ENCODE peak calls at places on chromosomes 11 and 22, in seven cellular contexts. N is cardiac fibroblast; L is stimulated activated CD4-positive, alpha-beta T cell treated with anti-CD3 and anti-CD28 coated beads, Interleukin-15, amount 100 ng/mL, for 48 hours; C is mesendoderm; K is aorta; O is KBM-7; D is anterior cingulate cortex. T is an unnamed sample.

GRCh38 chr22:49735411-49736311 is 92.0 kb downstream of the BRD1 start:
- DNase-seq in N (no peak), L (no peak), C (peak), K (no peak), O (peak), D (no peak), T (no peak)

GRCh38 chr11:44986315-44986714 is 35.6 kb upstream of the TP53I11 start:
- DNase-seq in N (no peak), L (no peak), C (no peak), K (no peak), O (no peak), D (no peak), T (peak)

GRCh38 chr11:24421766-24422165 is 75.1 kb upstream of the LUZP2 start:
- DNase-seq in N (no peak), L (no peak), C (peak), K (no peak), O (no peak), D (no peak), T (no peak)

GRCh38 chr11:47545298-47545697 is 7.6 kb downstream of the CELF1 start:
- DNase-seq in N (no peak), L (no peak), C (no peak), K (no peak), O (no peak), D (no peak), T (no peak)

GRCh38 chr11:95692526-95693270 is 96.9 kb downstream of the FAM76B start:
- DNase-seq in N (peak), L (no peak), C (no peak), K (no peak), O (no peak), D (no peak), T (no peak)

GRCh38 chr11:41954034-41954433 is 494.6 kb upstream of the LRRC4C start:
- DNase-seq in N (peak), L (no peak), C (no peak), K (no peak), O (no peak), D (no peak), T (no peak)

GRCh38 chr11:66616379-66617147 is at the start of gene RBM14:
- DNase-seq in N (peak), L (peak), C (peak), K (peak), O (peak), D (peak), T (peak)

GRCh38 chr11:69245491-69246345 is 48.2 kb upstream of the MYEOV start:
- DNase-seq in N (no peak), L (no peak), C (no peak), K (peak), O (no peak), D (no peak), T (no peak)

GRCh38 chr22:39491696-39492095 is 10.4 kb upstream of the MIEF1 start:
- DNase-seq in N (no peak), L (no peak), C (no peak), K (no peak), O (no peak), D (no peak), T (no peak)

GRCh38 chr11:75443043-75443442 is 10.0 kb upstream of the KLHL35 start:
- DNase-seq in N (no peak), L (no peak), C (no peak), K (no peak), O (no peak), D (no peak), T (no peak)

GRCh38 chr11:75503531-75504099 is 22.1 kb downstream of the GDPD5 start:
- DNase-seq in N (no peak), L (no peak), C (no peak), K (no peak), O (no peak), D (no peak), T (no peak)

GRCh38 chr11:45852018-45852711 is 4.9 kb downstream of the CRY2 start:
- DNase-seq in N (no peak), L (no peak), C (peak), K (no peak), O (no peak), D (peak), T (peak)

GRCh38 chr11:17915500-17916143 is 97.2 kb downstream of the SERGEF start:
- DNase-seq in N (no peak), L (no peak), C (no peak), K (no peak), O (no peak), D (no peak), T (no peak)

T was measured in sciatic nerve.